ENCODE peak calls at places on chromosomes 16 and 17, in six cellular contexts. One of them, this sample, is unnamed.

GRCh38 chr17:74114881-74115470 is 88.5 kb upstream of the RPL38 start:
- DNase-seq in left cardiac atrium: no peak
- DNase-seq in thoracic aorta: no peak
- DNase-seq in PC-3: no peak
- DNase-seq in effector memory CD4-positive, alpha-beta T cell: no peak
- DNase-seq in activated CD4-positive, alpha-beta T cell treated with anti-CD3 and anti-CD28 coated beads, Interleukin-2, amount 50 U/mL, for 4 hours: no peak
- DNase-seq in this sample: no peak

GRCh38 chr17:78884148-78884870 is 18.7 kb downstream of the CEP295NL start:
- DNase-seq in left cardiac atrium: no peak
- DNase-seq in thoracic aorta: no peak
- DNase-seq in PC-3: no peak
- DNase-seq in effector memory CD4-positive, alpha-beta T cell: no peak
- DNase-seq in activated CD4-positive, alpha-beta T cell treated with anti-CD3 and anti-CD28 coated beads, Interleukin-2, amount 50 U/mL, for 4 hours: no peak
- DNase-seq in this sample: no peak

GRCh38 chr17:64732336-64733006 is 70.4 kb upstream of the SMURF2 start:
- DNase-seq in left cardiac atrium: peak; percentile 60
- DNase-seq in thoracic aorta: no peak
- DNase-seq in PC-3: peak; percentile 87
- DNase-seq in effector memory CD4-positive, alpha-beta T cell: no peak
- DNase-seq in activated CD4-positive, alpha-beta T cell treated with anti-CD3 and anti-CD28 coated beads, Interleukin-2, amount 50 U/mL, for 4 hours: no peak
- DNase-seq in this sample: peak; percentile 30

GRCh38 chr17:39002991-39003715 is 36.0 kb upstream of the FBXO47 start:
- DNase-seq in left cardiac atrium: peak; percentile 86
- DNase-seq in thoracic aorta: no peak
- DNase-seq in PC-3: no peak
- DNase-seq in effector memory CD4-positive, alpha-beta T cell: peak; percentile 22
- DNase-seq in activated CD4-positive, alpha-beta T cell treated with anti-CD3 and anti-CD28 coated beads, Interleukin-2, amount 50 U/mL, for 4 hours: peak; percentile 41
- DNase-seq in this sample: peak; percentile 87

GRCh38 chr16:31430380-31431052 is 2.4 kb upstream of the COX6A2 start:
- DNase-seq in left cardiac atrium: no peak
- DNase-seq in thoracic aorta: no peak
- DNase-seq in PC-3: no peak
- DNase-seq in effector memory CD4-positive, alpha-beta T cell: no peak
- DNase-seq in activated CD4-positive, alpha-beta T cell treated with anti-CD3 and anti-CD28 coated beads, Interleukin-2, amount 50 U/mL, for 4 hours: no peak
- DNase-seq in this sample: no peak

GRCh38 chr16:85924675-85925074 is 25.7 kb downstream of the IRF8 start:
- DNase-seq in left cardiac atrium: no peak
- DNase-seq in thoracic aorta: no peak
- DNase-seq in PC-3: peak; percentile 14
- DNase-seq in effector memory CD4-positive, alpha-beta T cell: no peak
- DNase-seq in activated CD4-positive, alpha-beta T cell treated with anti-CD3 and anti-CD28 coated beads, Interleukin-2, amount 50 U/mL, for 4 hours: peak; percentile 41
- DNase-seq in this sample: no peak

GRCh38 chr17:56642424-56642823 is 48.9 kb downstream of the NOG start:
- DNase-seq in left cardiac atrium: no peak
- DNase-seq in thoracic aorta: no peak
- DNase-seq in PC-3: no peak
- DNase-seq in effector memory CD4-positive, alpha-beta T cell: no peak
- DNase-seq in activated CD4-positive, alpha-beta T cell treated with anti-CD3 and anti-CD28 coated beads, Interleukin-2, amount 50 U/mL, for 4 hours: no peak
- DNase-seq in this sample: no peak

GRCh38 chr17:28735242-28735722 is 6.7 kb downstream of the NEK8 start:
- DNase-seq in left cardiac atrium: no peak
- DNase-seq in thoracic aorta: no peak
- DNase-seq in PC-3: peak; percentile 57
- DNase-seq in effector memory CD4-positive, alpha-beta T cell: no peak
- DNase-seq in activated CD4-positive, alpha-beta T cell treated with anti-CD3 and anti-CD28 coated beads, Interleukin-2, amount 50 U/mL, for 4 hours: no peak
- DNase-seq in this sample: no peak

GRCh38 chr17:49676276-49676868 is 1.5 kb downstream of the SPOP start:
- DNase-seq in left cardiac atrium: no peak
- DNase-seq in thoracic aorta: no peak
- DNase-seq in PC-3: no peak
- DNase-seq in effector memory CD4-positive, alpha-beta T cell: no peak
- DNase-seq in activated CD4-positive, alpha-beta T cell treated with anti-CD3 and anti-CD28 coated beads, Interleukin-2, amount 50 U/mL, for 4 hours: no peak
- DNase-seq in this sample: no peak

GRCh38 chr17:80851277-80851925 is 140.2 kb upstream of the CHMP6 start:
- DNase-seq in left cardiac atrium: no peak
- DNase-seq in thoracic aorta: no peak
- DNase-seq in PC-3: no peak
- DNase-seq in effector memory CD4-positive, alpha-beta T cell: no peak
- DNase-seq in activated CD4-positive, alpha-beta T cell treated with anti-CD3 and anti-CD28 coated beads, Interleukin-2, amount 50 U/mL, for 4 hours: no peak
- DNase-seq in this sample: no peak

GRCh38 chr16:70250748-70251650 is 741 bp downstream of the EXOSC6 start:
- DNase-seq in left cardiac atrium: peak; percentile 55
- DNase-seq in thoracic aorta: no peak
- DNase-seq in PC-3: peak; percentile 23
- DNase-seq in effector memory CD4-positive, alpha-beta T cell: no peak
- DNase-seq in activated CD4-positive, alpha-beta T cell treated with anti-CD3 and anti-CD28 coated beads, Interleukin-2, amount 50 U/mL, for 4 hours: no peak
- DNase-seq in this sample: no peak

GRCh38 chr16:13631213-13631767 is 288.7 kb upstream of the ERCC4 start:
- DNase-seq in left cardiac atrium: no peak
- DNase-seq in thoracic aorta: no peak
- DNase-seq in PC-3: no peak
- DNase-seq in effector memory CD4-positive, alpha-beta T cell: no peak
- DNase-seq in activated CD4-positive, alpha-beta T cell treated with anti-CD3 and anti-CD28 coated beads, Interleukin-2, amount 50 U/mL, for 4 hours: no peak
- DNase-seq in this sample: no peak